ENCODE peak calls at places on chromosomes 3 and 15, in five cellular contexts. L, D, F, M and K are unnamed samples.

GRCh38 chr3:142886938-142887337 is 1.9 kb downstream of the PCOLCE2 start:
- DNase-seq in L (peak; percentile 50), D (peak; percentile 18), F (no peak), M (no peak), K (peak; percentile 39)

GRCh38 chr3:14962762-14963161 is 15.4 kb downstream of the NR2C2 start:
- DNase-seq in L (peak; percentile 88), D (no peak), F (no peak), M (no peak), K (no peak)

GRCh38 chr15:57033715-57034439 is 115.4 kb downstream of the TCF12 start:
- DNase-seq in L (no peak), D (no peak), F (peak; percentile 72), M (no peak), K (no peak)

GRCh38 chr3:181358555-181358954 is 353.2 kb upstream of the SOX2 start:
- DNase-seq in L (no peak), D (no peak), F (no peak), M (no peak), K (no peak)

GRCh38 chr3:109387241-109387640 is 49.9 kb upstream of the DPPA4 start:
- DNase-seq in L (no peak), D (no peak), F (no peak), M (no peak), K (no peak)

GRCh38 chr15:45457215-45457614 is 65.3 kb downstream of the SLC30A4 start:
- DNase-seq in L (no peak), D (no peak), F (no peak), M (no peak), K (no peak)

GRCh38 chr15:59251001-59251845 is 44.6 kb downstream of the LDHAL6B start:
- DNase-seq in L (no peak), D (no peak), F (no peak), M (no peak), K (no peak)

GRCh38 chr3:133979553-133979952 is 50.2 kb downstream of the SLCO2A1 start:
- DNase-seq in L (no peak), D (no peak), F (no peak), M (no peak), K (peak; percentile 2)

GRCh38 chr3:16761576-16761975 is 123.2 kb upstream of the PLCL2 start:
- DNase-seq in L (no peak), D (no peak), F (no peak), M (no peak), K (no peak)

GRCh38 chr15:20357139-20358065 is 184.2 kb downstream of the GOLGA6L6 start:
- DNase-seq in L (no peak), D (peak; percentile 24), F (no peak), M (no peak), K (no peak)

GRCh38 chr3:17473761-17474160 is 268.7 kb downstream of the TBC1D5 start:
- DNase-seq in L (peak; percentile 23), D (peak; percentile 43), F (no peak), M (no peak), K (no peak)

GRCh38 chr3:187673012-187673411 is 2.8 kb upstream of the SST start:
- DNase-seq in L (no peak), D (no peak), F (no peak), M (no peak), K (no peak)

GRCh38 chr3:152210697-152211096 is 58.0 kb upstream of the MBNL1 start:
- DNase-seq in L (no peak), D (no peak), F (no peak), M (no peak), K (no peak)
- TF ChIP-seq MAFK in L (peak; percentile 36), D (peak; percentile 70), F (peak; percentile 58), M (no peak), K (no peak)

GRCh38 chr15:31276596-31277298 is 49.9 kb upstream of the KLF13 start:
- DNase-seq in L (no peak), D (no peak), F (no peak), M (no peak), K (no peak)
- TF ChIP-seq MAFK in L (no peak), D (no peak), F (no peak), M (no peak), K (no peak)

DNA sequence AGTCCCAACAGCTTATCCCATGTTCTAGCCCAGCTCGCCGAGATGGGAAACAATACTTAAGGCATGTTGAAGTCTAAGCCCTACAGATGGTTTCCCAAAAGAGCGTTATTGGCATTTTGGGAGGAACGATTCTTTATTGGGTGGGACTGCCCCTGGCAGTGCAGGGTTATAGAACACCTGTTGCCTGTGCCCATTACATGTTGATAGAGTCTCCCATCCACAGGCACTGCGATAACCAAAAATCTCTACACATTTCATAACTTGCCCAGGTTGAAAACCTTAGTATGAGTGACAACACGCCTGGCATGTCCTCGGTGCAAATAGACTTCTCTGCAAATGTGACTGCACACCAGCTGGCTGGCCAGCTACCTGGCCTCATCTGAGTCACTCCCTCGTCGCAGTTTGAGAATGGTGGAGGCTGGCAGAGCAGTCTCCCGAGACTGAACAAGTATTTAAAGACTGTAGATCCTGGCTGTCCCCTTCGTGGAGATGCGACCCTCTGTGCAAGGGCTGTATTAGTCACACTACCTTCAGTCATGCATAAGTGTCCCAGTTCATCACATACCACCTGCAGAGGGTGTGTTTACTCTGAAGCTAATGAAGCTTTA is 18.7 kb downstream of the ZNF80 start:
- DNase-seq in L (no peak), D (no peak), F (no peak), M (no peak), K (no peak)
- TF ChIP-seq MAFK in L (no peak), D (no peak), F (no peak), M (no peak), K (no peak)

DNA sequence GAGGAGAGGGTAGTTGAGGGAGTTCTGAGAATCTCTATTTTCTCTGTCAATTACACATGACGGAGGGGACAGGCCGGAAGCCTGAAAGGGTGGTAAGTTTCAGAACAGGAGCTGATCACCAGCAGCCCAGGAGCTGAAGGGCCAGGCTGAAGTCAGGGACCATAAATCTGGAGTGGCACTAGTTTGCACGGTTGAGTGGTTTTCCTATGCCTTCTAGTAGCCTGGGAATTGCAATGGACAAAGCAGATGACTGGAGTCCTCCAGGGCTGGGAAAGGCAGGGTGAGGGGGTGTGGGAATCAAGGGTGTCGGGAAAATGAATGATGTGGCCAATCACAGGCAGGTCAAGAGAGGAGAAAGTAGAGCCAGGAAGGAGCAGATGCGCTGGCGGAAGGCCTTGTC is 72.5 kb downstream of the MAGEF1 start:
- DNase-seq in L (no peak), D (no peak), F (no peak), M (no peak), K (no peak)
- TF ChIP-seq MAFK in L (no peak), D (no peak), F (no peak), M (no peak), K (no peak)

GRCh38 chr3:42544492-42545283 is 37.1 kb downstream of the SEC22C start:
- DNase-seq in L (no peak), D (no peak), F (peak; percentile 72), M (no peak), K (no peak)
- TF ChIP-seq MAFK in L (no peak), D (no peak), F (no peak), M (no peak), K (no peak)

DNA sequence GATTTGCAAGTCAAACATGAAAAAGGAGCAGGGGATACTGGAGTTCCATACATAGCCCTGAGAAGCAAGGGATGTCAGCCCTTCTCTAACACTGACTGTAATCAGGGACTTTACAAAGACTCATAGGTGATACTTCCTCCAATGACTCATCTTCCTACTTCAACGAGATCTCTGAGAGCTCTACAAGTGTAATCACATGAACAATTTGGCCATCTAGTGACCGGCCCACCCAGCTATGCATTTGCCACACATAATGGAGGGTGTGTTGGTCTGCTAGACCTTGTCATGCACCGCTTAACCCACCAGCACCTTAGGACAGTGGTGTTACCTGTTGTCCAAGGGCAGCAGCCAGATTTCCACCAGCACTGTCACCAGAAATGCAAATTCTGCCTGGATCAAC is 75.3 kb downstream of the NCEH1 start:
- DNase-seq in L (peak; percentile 60), D (no peak), F (no peak), M (no peak), K (no peak)
- TF ChIP-seq MAFK in L (no peak), D (no peak), F (no peak), M (no peak), K (no peak)

GRCh38 chr3:81476652-81477051 is 284.8 kb downstream of the GBE1 start:
- DNase-seq in L (no peak), D (no peak), F (no peak), M (no peak), K (no peak)
- TF ChIP-seq MAFK in L (no peak), D (no peak), F (no peak), M (no peak), K (no peak)

GRCh38 chr3:97699889-97700288 is 64.7 kb upstream of the ARL6 start:
- DNase-seq in L (no peak), D (no peak), F (no peak), M (no peak), K (no peak)

GRCh38 chr3:97694876-97695275 is 69.7 kb upstream of the ARL6 start:
- DNase-seq in L (no peak), D (no peak), F (no peak), M (no peak), K (no peak)

GRCh38 chr3:97692831-97693230 is 71.7 kb upstream of the ARL6 start:
- DNase-seq in L (no peak), D (no peak), F (no peak), M (no peak), K (no peak)

DNA sequence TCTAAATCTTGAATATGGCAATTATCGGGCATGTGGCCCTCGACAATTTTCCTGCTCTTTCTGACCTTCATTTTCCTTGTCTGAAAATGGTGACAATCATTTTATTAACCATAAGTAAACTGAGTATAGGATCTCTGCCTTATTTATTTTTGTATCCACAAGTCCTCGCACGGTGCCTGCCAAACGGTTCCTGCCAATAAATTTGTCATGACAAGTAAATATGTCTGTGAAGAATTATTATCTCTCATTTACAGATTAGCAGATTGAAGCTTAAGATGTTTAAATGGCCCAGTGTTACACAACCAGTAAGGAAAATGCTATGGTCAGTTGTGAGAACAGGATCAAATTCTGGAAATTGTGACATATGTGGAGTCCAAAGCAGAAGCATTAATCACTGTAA is 65.9 kb upstream of the ARL6 start:
- DNase-seq in L (no peak), D (no peak), F (no peak), M (no peak), K (no peak)
- TF ChIP-seq MAFK in L (no peak), D (no peak), F (no peak), M (no peak), K (no peak)

GRCh38 chr3:11499144-11499543 is 144.6 kb downstream of the VGLL4 start:
- DNase-seq in L (peak; percentile 98), D (peak; percentile 11), F (peak; percentile 15), M (no peak), K (no peak)
- TF ChIP-seq MAFK in L (no peak), D (no peak), F (no peak), M (no peak), K (no peak)